ENCODE peak calls at places on chromosomes 12 and 14, in ten cellular contexts. A is iris pigment epithelial cell; U is GM10248; S is CD4-positive, CD25-positive, alpha-beta regulatory T cell; V is GDM1; Y is head of caudate nucleus; P is GM04504; F is left colon; G is NCI-H69; K is DMS153. L is an unnamed sample.

GRCh38 chr14:54683882-54684794 is 117.2 kb downstream of the SAMD4A start:
- DNase-seq in A (peak), U (no peak), S (no peak), V (no peak), Y (no peak), P (peak), F (no peak), G (no peak), K (no peak), L (no peak)

GRCh38 chr12:51025748-51026654 is at the start of gene SLC11A2:
- DNase-seq in A (peak), U (peak), S (peak), V (peak), Y (peak), P (peak), F (peak), G (peak), K (peak), L (peak)

GRCh38 chr14:54609576-54609975 is 42.6 kb downstream of the SAMD4A start:
- DNase-seq in A (no peak), U (no peak), S (no peak), V (no peak), Y (no peak), P (no peak), F (no peak), G (peak), K (no peak), L (no peak)

GRCh38 chr12:113049976-113050742 is 6.4 kb upstream of the DTX1 start:
- DNase-seq in A (no peak), U (no peak), S (no peak), V (no peak), Y (no peak), P (no peak), F (no peak), G (peak), K (no peak), L (no peak)

GRCh38 chr12:53062977-53063707 is 13.3 kb downstream of the TNS2 start:
- DNase-seq in A (no peak), U (no peak), S (no peak), V (no peak), Y (no peak), P (no peak), F (peak), G (no peak), K (no peak), L (no peak)

GRCh38 chr12:4034926-4035325 is 161.7 kb upstream of the PARP11 start:
- DNase-seq in A (no peak), U (no peak), S (no peak), V (no peak), Y (no peak), P (no peak), F (no peak), G (no peak), K (no peak), L (no peak)

GRCh38 chr14:55904086-55904485 is 214.1 kb upstream of the PELI2 start:
- DNase-seq in A (no peak), U (no peak), S (no peak), V (no peak), Y (no peak), P (no peak), F (no peak), G (no peak), K (no peak), L (no peak)

GRCh38 chr14:106694638-106695393 is 1168.4 kb downstream of the TMEM121 start:
- DNase-seq in A (no peak), U (peak), S (peak), V (peak), Y (peak), P (no peak), F (peak), G (peak), K (peak), L (peak)

L was measured in central memory CD8-positive, alpha-beta T cell.